ENCODE peak calls at places on chromosomes 6 and 20, in four cellular contexts. One of them, this sample, is unnamed.

GRCh38 chr20:63290677-63291472 is 2.1 kb upstream of the COL20A1 start:
- DNase-seq in posterior cingulate gyrus: peak
- DNase-seq in neural crest cell: peak
- DNase-seq in NCI-H69: peak
- DNase-seq in this sample: no peak

GRCh38 chr6:132698608-132699007 is 15.2 kb downstream of the VNN1 start:
- DNase-seq in posterior cingulate gyrus: no peak
- DNase-seq in neural crest cell: no peak
- DNase-seq in NCI-H69: no peak
- DNase-seq in this sample: no peak

GRCh38 chr6:157977176-157977804 is 4.4 kb upstream of the SYNJ2 start:
- DNase-seq in posterior cingulate gyrus: no peak
- DNase-seq in neural crest cell: no peak
- DNase-seq in NCI-H69: no peak
- DNase-seq in this sample: no peak

GRCh38 chr20:19789446-19789845 is 31.4 kb downstream of the RIN2 start:
- DNase-seq in posterior cingulate gyrus: no peak
- DNase-seq in neural crest cell: no peak
- DNase-seq in NCI-H69: peak
- DNase-seq in this sample: peak

GRCh38 chr6:33199687-33200233 is 705 bp downstream of the RXRB start:
- DNase-seq in posterior cingulate gyrus: no peak
- DNase-seq in neural crest cell: no peak
- DNase-seq in NCI-H69: peak
- DNase-seq in this sample: peak

GRCh38 chr6:45514454-45514853 is 136.7 kb upstream of the SUPT3H start:
- DNase-seq in posterior cingulate gyrus: no peak
- DNase-seq in neural crest cell: no peak
- DNase-seq in NCI-H69: no peak
- DNase-seq in this sample: no peak

GRCh38 chr6:25717856-25718740 is 36.4 kb upstream of the SLC17A4 start:
- DNase-seq in posterior cingulate gyrus: no peak
- DNase-seq in neural crest cell: no peak
- DNase-seq in NCI-H69: peak
- DNase-seq in this sample: peak

GRCh38 chr20:63163171-63163570 is 52.8 kb downstream of the YTHDF1 start:
- DNase-seq in posterior cingulate gyrus: no peak
- DNase-seq in neural crest cell: no peak
- DNase-seq in NCI-H69: no peak
- DNase-seq in this sample: no peak

GRCh38 chr6:112933947-112934346 is 586.8 kb downstream of the RFPL4B start:
- DNase-seq in posterior cingulate gyrus: no peak
- DNase-seq in neural crest cell: no peak
- DNase-seq in NCI-H69: no peak
- DNase-seq in this sample: no peak

GRCh38 chr6:108941281-108941680 is 93.1 kb downstream of the ARMC2 start:
- DNase-seq in posterior cingulate gyrus: no peak
- DNase-seq in neural crest cell: no peak
- DNase-seq in NCI-H69: no peak
- DNase-seq in this sample: no peak

GRCh38 chr6:9025796-9026195 is 590.5 kb upstream of the SLC35B3 start:
- DNase-seq in posterior cingulate gyrus: no peak
- DNase-seq in neural crest cell: no peak
- DNase-seq in NCI-H69: peak
- DNase-seq in this sample: no peak

GRCh38 chr20:59151820-59152219 is 11.8 kb upstream of the ZNF831 start:
- DNase-seq in posterior cingulate gyrus: no peak
- DNase-seq in neural crest cell: no peak
- DNase-seq in NCI-H69: no peak
- DNase-seq in this sample: no peak

GRCh38 chr6:52493669-52494068 is 73.5 kb downstream of the EFHC1 start:
- DNase-seq in posterior cingulate gyrus: no peak
- DNase-seq in neural crest cell: no peak
- DNase-seq in NCI-H69: no peak
- DNase-seq in this sample: no peak

GRCh38 chr6:100470721-100471120 is 6.0 kb upstream of the SIM1 start:
- DNase-seq in posterior cingulate gyrus: no peak
- DNase-seq in neural crest cell: no peak
- DNase-seq in NCI-H69: no peak
- DNase-seq in this sample: no peak

GRCh38 chr20:1934162-1934561 is 39.0 kb downstream of the SIRPA start:
- DNase-seq in posterior cingulate gyrus: no peak
- DNase-seq in neural crest cell: no peak
- DNase-seq in NCI-H69: no peak
- DNase-seq in this sample: no peak

GRCh38 chr6:6686748-6687601 is 98.5 kb downstream of the LY86 start:
- DNase-seq in posterior cingulate gyrus: peak
- DNase-seq in neural crest cell: peak
- DNase-seq in NCI-H69: peak
- DNase-seq in this sample: peak

GRCh38 chr20:896626-897025 is 19.5 kb downstream of the ANGPT4 start:
- DNase-seq in posterior cingulate gyrus: no peak
- DNase-seq in neural crest cell: no peak
- DNase-seq in NCI-H69: no peak
- DNase-seq in this sample: no peak

GRCh38 chr6:63740709-63741108 is 105.1 kb downstream of the PHF3 start:
- DNase-seq in posterior cingulate gyrus: no peak
- DNase-seq in neural crest cell: no peak
- DNase-seq in NCI-H69: no peak
- DNase-seq in this sample: peak

GRCh38 chr20:45055056-45055455 is 45.9 kb downstream of the KCNS1 start:
- DNase-seq in posterior cingulate gyrus: no peak
- DNase-seq in neural crest cell: no peak
- DNase-seq in NCI-H69: no peak
- DNase-seq in this sample: no peak

GRCh38 chr6:166621114-166621540 is 5.9 kb downstream of the RPS6KA2 start:
- DNase-seq in posterior cingulate gyrus: no peak
- DNase-seq in neural crest cell: no peak
- DNase-seq in NCI-H69: no peak
- DNase-seq in this sample: no peak

GRCh38 chr6:26017567-26017966 is 55.0 kb downstream of the TRIM38 start:
- DNase-seq in posterior cingulate gyrus: peak
- DNase-seq in neural crest cell: no peak
- DNase-seq in NCI-H69: no peak
- DNase-seq in this sample: no peak

GRCh38 chr6:117194978-117195377 is 70.4 kb upstream of the VGLL2 start:
- DNase-seq in posterior cingulate gyrus: no peak
- DNase-seq in neural crest cell: no peak
- DNase-seq in NCI-H69: no peak
- DNase-seq in this sample: no peak

GRCh38 chr6:12467706-12468670 is 177.8 kb downstream of the EDN1 start:
- DNase-seq in posterior cingulate gyrus: no peak
- DNase-seq in neural crest cell: no peak
- DNase-seq in NCI-H69: no peak
- DNase-seq in this sample: no peak

GRCh38 chr6:158892266-158892665 is 73.1 kb upstream of the EZR start:
- DNase-seq in posterior cingulate gyrus: no peak
- DNase-seq in neural crest cell: no peak
- DNase-seq in NCI-H69: no peak
- DNase-seq in this sample: no peak

This sample was measured in SW 1271.